ENCODE peak calls at places on chromosomes 6 and 20, in seven cellular contexts. J, C, S, T, I, B and M are unnamed samples.
A peak's percentile ranks its signal among the peaks of the same experiment; 100 is the strongest.

GRCh38 chr6:157069585-157069984 is 253.7 kb downstream of the TMEM242 start:
- DNase-seq in J (no peak), C (peak; percentile 51), S (no peak), T (no peak), I (no peak), B (no peak), M (peak; percentile 17)

GRCh38 chr6:126312013-126312665 is 27.8 kb upstream of the CENPW start:
- DNase-seq in J (no peak), C (peak; percentile 58), S (no peak), T (peak; percentile 27), I (no peak), B (peak; percentile 21), M (peak; percentile 16)

GRCh38 chr6:35146453-35146852 is 5.3 kb upstream of the TCP11 start:
- DNase-seq in J (no peak), C (peak; percentile 79), S (peak; percentile 55), T (peak; percentile 58), I (peak; percentile 54), B (peak; percentile 59), M (peak; percentile 70)

GRCh38 chr6:155740781-155741399 is 285.3 kb upstream of the NOX3 start:
- DNase-seq in J (no peak), C (no peak), S (no peak), T (no peak), I (no peak), B (no peak), M (no peak)

GRCh38 chr6:154179443-154179842 is 140.4 kb downstream of the OPRM1 start:
- DNase-seq in J (no peak), C (no peak), S (no peak), T (no peak), I (no peak), B (no peak), M (no peak)

GRCh38 chr6:165186041-165186440 is 123.4 kb downstream of the C6orf118 start:
- DNase-seq in J (no peak), C (no peak), S (no peak), T (no peak), I (no peak), B (no peak), M (no peak)

GRCh38 chr6:32970413-32971244 is 2.2 kb downstream of the BRD2 start:
- DNase-seq in J (peak; percentile 70), C (peak; percentile 96), S (peak; percentile 90), T (peak; percentile 80), I (peak; percentile 87), B (peak; percentile 93), M (peak; percentile 79)

GRCh38 chr20:32742322-32743236 is 688 bp downstream of the COMMD7 start:
- DNase-seq in J (no peak), C (peak; percentile 87), S (no peak), T (no peak), I (peak; percentile 58), B (no peak), M (no peak)

GRCh38 chr20:57237006-57237953 is 29.2 kb downstream of the BMP7 start:
- DNase-seq in J (no peak), C (no peak), S (no peak), T (no peak), I (no peak), B (no peak), M (no peak)

GRCh38 chr6:97240222-97240621 is 42.8 kb downstream of the MMS22L start:
- DNase-seq in J (no peak), C (no peak), S (peak; percentile 74), T (no peak), I (no peak), B (no peak), M (no peak)

GRCh38 chr6:170222498-170223471 is 68.1 kb downstream of the DLL1 start:
- DNase-seq in J (no peak), C (no peak), S (no peak), T (no peak), I (peak; percentile 43), B (no peak), M (no peak)

GRCh38 chr6:160393966-160394653 is 45.9 kb downstream of the SLC22A3 start:
- DNase-seq in J (no peak), C (peak; percentile 91), S (no peak), T (peak; percentile 44), I (peak; percentile 54), B (no peak), M (no peak)

GRCh38 chr6:22732186-22732970 is 163.0 kb downstream of the HDGFL1 start:
- DNase-seq in J (no peak), C (no peak), S (peak; percentile 60), T (no peak), I (no peak), B (no peak), M (no peak)

GRCh38 chr6:86412063-86412462 is 525.3 kb upstream of the HTR1E start:
- DNase-seq in J (no peak), C (no peak), S (no peak), T (no peak), I (no peak), B (no peak), M (peak; percentile 38)

GRCh38 chr6:1810880-1811279 is 201.2 kb downstream of the FOXC1 start:
- DNase-seq in J (no peak), C (no peak), S (no peak), T (no peak), I (no peak), B (no peak), M (no peak)

GRCh38 chr6:1812034-1812433 is 202.3 kb downstream of the FOXC1 start:
- DNase-seq in J (no peak), C (no peak), S (no peak), T (no peak), I (no peak), B (no peak), M (no peak)

GRCh38 chr6:1814279-1814678 is 204.6 kb downstream of the FOXC1 start:
- DNase-seq in J (no peak), C (no peak), S (no peak), T (no peak), I (no peak), B (no peak), M (no peak)

GRCh38 chr6:1809359-1809988 is 199.8 kb downstream of the FOXC1 start:
- DNase-seq in J (no peak), C (no peak), S (no peak), T (no peak), I (no peak), B (no peak), M (no peak)

GRCh38 chr6:1812487-1812886 is 202.8 kb downstream of the FOXC1 start:
- DNase-seq in J (no peak), C (no peak), S (no peak), T (no peak), I (no peak), B (no peak), M (no peak)
- H3K18ac ChIP-seq in J (peak overlapping the region; percentile 19), C (no peak overlapping the region), S (no peak overlapping the region), T (no peak overlapping the region), I (no peak overlapping the region), B (no peak overlapping the region), M (no peak overlapping the region)

DNA sequence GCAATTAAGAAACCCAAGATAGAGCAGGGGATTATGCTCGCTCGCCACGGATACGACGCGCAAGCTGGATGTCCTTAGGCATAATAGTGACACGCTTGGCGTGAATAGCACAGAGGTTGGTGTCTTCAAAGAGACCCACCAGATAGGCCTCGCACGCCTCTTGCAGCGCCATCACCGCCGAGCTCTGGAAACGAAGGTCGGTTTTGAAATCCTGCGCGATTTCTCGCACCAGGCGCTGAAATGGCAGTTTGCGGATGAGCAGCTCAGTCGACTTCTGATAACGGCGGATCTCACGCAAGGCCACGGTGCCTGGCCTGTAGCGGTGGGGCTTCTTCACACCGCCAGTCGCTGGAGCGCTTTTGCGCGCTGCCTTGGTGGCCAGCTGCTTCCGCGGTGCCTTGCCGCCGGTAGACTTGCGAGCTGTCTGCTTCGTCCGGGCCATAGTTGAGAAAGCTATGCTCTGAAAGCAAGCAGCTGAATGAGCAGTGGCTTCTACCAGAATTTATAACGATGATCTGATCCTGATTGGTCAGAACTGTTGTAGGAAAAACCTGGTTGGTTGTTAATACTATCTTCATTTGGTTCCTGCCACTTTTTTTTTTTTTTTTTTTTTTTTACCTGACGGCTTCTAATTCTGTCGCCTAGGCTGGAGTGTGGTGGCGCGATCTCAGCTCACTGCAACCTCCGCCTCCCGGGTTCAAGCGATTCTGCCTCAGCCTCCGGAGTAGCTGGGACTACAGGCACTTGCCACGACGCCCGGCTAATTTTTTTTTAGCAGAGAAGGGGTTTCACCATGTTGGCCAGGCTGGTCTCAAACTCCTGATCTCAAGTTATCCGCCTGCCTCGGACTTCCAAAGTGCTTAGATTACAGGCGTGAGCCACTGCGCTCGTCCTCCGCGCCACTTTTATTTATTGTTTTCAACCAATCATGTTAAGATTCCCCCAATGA is 21.6 kb downstream of the OR2B2 start:
- DNase-seq in J (peak; percentile 86), C (peak; percentile 98), S (peak; percentile 97), T (peak; percentile 86), I (peak; percentile 80), B (peak; percentile 97), M (peak; percentile 91)
- H3K27ac ChIP-seq in J (peak overlapping the region; percentile 83), C (peak overlapping the region; percentile 83), S (peak overlapping the region; percentile 40), T (peak overlapping the region; percentile 81), I (peak overlapping the region; percentile 95), B (peak overlapping the region; percentile 88), M (peak overlapping the region; percentile 72)

DNA sequence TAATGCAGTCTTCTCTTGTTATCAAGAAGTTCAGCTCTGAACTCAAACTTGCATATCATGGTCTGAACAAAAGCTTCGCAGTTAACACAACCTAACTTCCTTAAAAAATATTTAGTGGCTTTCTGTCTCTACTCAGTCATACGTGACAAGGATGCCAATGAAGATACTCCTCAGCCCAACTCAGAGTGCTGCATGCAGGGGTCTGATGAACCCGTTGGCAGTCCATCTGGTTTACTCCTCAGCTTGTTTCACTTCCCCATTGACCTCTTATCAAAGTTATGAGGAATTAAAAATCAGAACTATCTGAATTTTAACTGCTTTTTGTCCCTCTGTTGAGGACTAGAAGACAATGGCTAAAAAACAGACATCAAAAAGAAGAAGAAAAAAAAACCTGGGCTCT is 56.6 kb upstream of the RIN2 start:
- DNase-seq in J (no peak), C (no peak), S (no peak), T (no peak), I (no peak), B (no peak), M (no peak)
- H3K18ac ChIP-seq in J (no peak overlapping the region), C (no peak overlapping the region), S (no peak overlapping the region), T (no peak overlapping the region), I (no peak overlapping the region), B (no peak overlapping the region), M (no peak overlapping the region)

DNA sequence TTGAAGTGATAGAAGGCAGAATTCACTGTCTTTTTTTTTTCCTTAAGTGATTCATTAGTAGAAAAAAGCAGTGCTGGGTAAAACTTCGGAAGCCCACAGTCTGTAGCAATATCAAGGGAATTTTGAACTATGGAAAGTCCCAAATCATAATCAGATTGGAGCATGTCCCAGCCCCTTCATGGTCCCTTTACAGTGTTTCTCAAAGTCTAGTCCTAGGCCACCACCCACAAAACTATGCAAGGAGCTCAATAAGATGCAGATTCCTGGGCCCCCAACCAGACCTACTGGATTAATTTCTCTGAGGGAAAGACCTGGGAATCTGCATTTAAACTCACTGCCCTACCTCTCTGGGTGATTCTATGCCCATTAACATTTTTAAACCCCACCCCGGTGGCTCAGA is 22.5 kb downstream of the NEDD9 start:
- DNase-seq in J (no peak), C (no peak), S (peak; percentile 76), T (no peak), I (no peak), B (peak; percentile 81), M (peak; percentile 36)
- H3K27ac ChIP-seq in J (no peak overlapping the region), C (no peak overlapping the region), S (no peak overlapping the region), T (no peak overlapping the region), I (no peak overlapping the region), B (no peak overlapping the region), M (no peak overlapping the region)